ENCODE peak calls at places on chromosomes 3 and 15, in four cellular contexts. K, Q, Y and P are unnamed samples.

GRCh38 chr3:153291052-153291689 is 129.1 kb downstream of the RAP2B start:
- DNase-seq in K (no peak), Q (peak), Y (no peak), P (peak)

GRCh38 chr3:141341536-141341935 is 26.8 kb upstream of the ZBTB38 start:
- DNase-seq in Q (no peak), K (no peak), Y (no peak), P (no peak)

GRCh38 chr15:57393081-57393480 is 16.8 kb downstream of the CGNL1 start:
- DNase-seq in Y (no peak), K (no peak), Q (no peak), P (no peak)

GRCh38 chr15:100923902-100924301 is 4.7 kb downstream of the LRRK1 start:
- DNase-seq in K (no peak), Q (no peak), Y (no peak), P (no peak)

GRCh38 chr3:17039579-17039978 is 154.8 kb downstream of the PLCL2 start:
- DNase-seq in K (no peak), Q (no peak), Y (no peak), P (no peak)

GRCh38 chr3:63655519-63655918 is 3.0 kb downstream of the SNTN start:
- DNase-seq in Q (no peak), Y (no peak), K (no peak), P (no peak)

GRCh38 chr3:104397713-104398112 is 969.0 kb upstream of the ALCAM start:
- DNase-seq in Y (no peak), K (no peak), Q (no peak), P (no peak)

GRCh38 chr3:179323197-179323901 is 518 bp downstream of the ZNF639 start:
- DNase-seq in Y (peak), Q (peak), K (no peak), P (peak)

GRCh38 chr15:66921319-66921718 is 144.1 kb upstream of the SMAD3 start:
- DNase-seq in Q (no peak), K (no peak), Y (no peak), P (no peak)

GRCh38 chr3:126208618-126209256 is 28.4 kb upstream of the ALDH1L1 start:
- DNase-seq in Q (peak), Y (no peak), K (no peak), P (peak)

GRCh38 chr15:52790166-52790708 is at the start of gene ONECUT1:
- DNase-seq in Q (peak), Y (peak), K (no peak), P (peak)

GRCh38 chr3:15903164-15903563 is 105.4 kb upstream of the ANKRD28 start:
- DNase-seq in Q (no peak), Y (no peak), K (no peak), P (no peak)

GRCh38 chr15:82122754-82123400 is 77.1 kb upstream of the MEX3B start:
- DNase-seq in K (no peak), Q (no peak), Y (peak), P (no peak)

GRCh38 chr3:66386925-66387650 is 113.7 kb downstream of the LRIG1 start:
- DNase-seq in Q (no peak), K (peak), Y (no peak), P (no peak)

GRCh38 chr3:25056-25455 is 171.5 kb upstream of the CHL1 start:
- DNase-seq in K (no peak), Y (no peak), Q (no peak), P (no peak)

GRCh38 chr15:29401644-29402043 is 132.0 kb upstream of the NSMCE3 start:
- DNase-seq in Q (no peak), K (no peak), Y (no peak), P (no peak)

GRCh38 chr3:24521306-24522154 is 26.9 kb upstream of the THRB start:
- DNase-seq in K (no peak), Y (peak), Q (peak), P (peak)

GRCh38 chr3:133464573-133464972 is 64.7 kb downstream of the BFSP2 start:
- DNase-seq in K (no peak), Y (no peak), Q (no peak), P (no peak)

GRCh38 chr3:174208161-174208560 is 651.0 kb upstream of the NAALADL2 start:
- DNase-seq in Y (no peak), K (no peak), Q (no peak), P (no peak)

GRCh38 chr15:52137432-52138357 is 25.1 kb upstream of the BCL2L10 start:
- DNase-seq in K (no peak), Q (peak), Y (no peak), P (peak)

GRCh38 chr3:73010158-73010557 is 13.5 kb downstream of the PPP4R2 start:
- DNase-seq in K (no peak), Y (no peak), Q (no peak), P (no peak)

GRCh38 chr15:88187195-88187594 is 69.3 kb downstream of the NTRK3 start:
- DNase-seq in Y (no peak), K (no peak), Q (no peak), P (no peak)

GRCh38 chr15:98983333-98983732 is 24.3 kb downstream of the PGPEP1L start:
- DNase-seq in Y (peak), Q (no peak), K (no peak), P (peak)

GRCh38 chr3:145094355-145094941 is 1066.5 kb downstream of the PLOD2 start:
- DNase-seq in Q (no peak), Y (no peak), K (no peak), P (no peak)

GRCh38 chr15:40234783-40235182 is 4.1 kb upstream of the PAK6 start:
- DNase-seq in Q (no peak), Y (no peak), K (no peak), P (peak)

GRCh38 chr3:17088602-17089313 is 204.0 kb downstream of the PLCL2 start:
- DNase-seq in K (no peak), Q (no peak), Y (no peak), P (no peak)

GRCh38 chr15:72591361-72591760 is 63.1 kb upstream of the GOLGA6B start:
- DNase-seq in K (no peak), Y (no peak), Q (no peak), P (no peak)

GRCh38 chr15:43912208-43912607 is 85.4 kb downstream of the WDR76 start:
- DNase-seq in K (no peak), Y (no peak), Q (no peak), P (no peak)

GRCh38 chr15:31296304-31297220 is 30.1 kb upstream of the KLF13 start:
- DNase-seq in Y (no peak), K (no peak), Q (peak), P (no peak)

GRCh38 chr3:152595975-152596832 is 238.7 kb upstream of the P2RY1 start:
- DNase-seq in Q (peak), Y (no peak), K (peak), P (peak)

GRCh38 chr15:95469601-95470000 is 860.9 kb upstream of the NR2F2 start:
- DNase-seq in Y (no peak), Q (no peak), K (no peak), P (no peak)

GRCh38 chr3:81451611-81452010 is 309.8 kb downstream of the GBE1 start:
- DNase-seq in Y (no peak), K (no peak), Q (no peak), P (no peak)

GRCh38 chr15:96326551-96327154 is 3.8 kb upstream of the NR2F2 start:
- DNase-seq in K (no peak), Y (no peak), Q (no peak), P (peak)

GRCh38 chr15:53246404-53246803 is 456.3 kb upstream of the ONECUT1 start:
- DNase-seq in K (no peak), Q (no peak), Y (no peak), P (no peak)

GRCh38 chr15:63718590-63719035 is 115.1 kb downstream of the HERC1 start:
- DNase-seq in K (no peak), Y (no peak), Q (peak), P (no peak)

GRCh38 chr3:38554127-38554827 is 58.1 kb downstream of the EXOG start:
- DNase-seq in Y (no peak), K (no peak), Q (no peak), P (no peak)

GRCh38 chr3:52845157-52845556 is 10.3 kb upstream of the MUSTN1 start:
- DNase-seq in Q (peak), Y (no peak), K (no peak), P (no peak)

GRCh38 chr15:82830427-82831173 is 21.2 kb downstream of the WHAMM start:
- DNase-seq in Y (no peak), Q (no peak), K (no peak), P (no peak)

GRCh38 chr3:129063091-129063640 is 2.6 kb downstream of the GP9 start:
- DNase-seq in Y (no peak), Q (no peak), K (no peak), P (no peak)

DNA sequence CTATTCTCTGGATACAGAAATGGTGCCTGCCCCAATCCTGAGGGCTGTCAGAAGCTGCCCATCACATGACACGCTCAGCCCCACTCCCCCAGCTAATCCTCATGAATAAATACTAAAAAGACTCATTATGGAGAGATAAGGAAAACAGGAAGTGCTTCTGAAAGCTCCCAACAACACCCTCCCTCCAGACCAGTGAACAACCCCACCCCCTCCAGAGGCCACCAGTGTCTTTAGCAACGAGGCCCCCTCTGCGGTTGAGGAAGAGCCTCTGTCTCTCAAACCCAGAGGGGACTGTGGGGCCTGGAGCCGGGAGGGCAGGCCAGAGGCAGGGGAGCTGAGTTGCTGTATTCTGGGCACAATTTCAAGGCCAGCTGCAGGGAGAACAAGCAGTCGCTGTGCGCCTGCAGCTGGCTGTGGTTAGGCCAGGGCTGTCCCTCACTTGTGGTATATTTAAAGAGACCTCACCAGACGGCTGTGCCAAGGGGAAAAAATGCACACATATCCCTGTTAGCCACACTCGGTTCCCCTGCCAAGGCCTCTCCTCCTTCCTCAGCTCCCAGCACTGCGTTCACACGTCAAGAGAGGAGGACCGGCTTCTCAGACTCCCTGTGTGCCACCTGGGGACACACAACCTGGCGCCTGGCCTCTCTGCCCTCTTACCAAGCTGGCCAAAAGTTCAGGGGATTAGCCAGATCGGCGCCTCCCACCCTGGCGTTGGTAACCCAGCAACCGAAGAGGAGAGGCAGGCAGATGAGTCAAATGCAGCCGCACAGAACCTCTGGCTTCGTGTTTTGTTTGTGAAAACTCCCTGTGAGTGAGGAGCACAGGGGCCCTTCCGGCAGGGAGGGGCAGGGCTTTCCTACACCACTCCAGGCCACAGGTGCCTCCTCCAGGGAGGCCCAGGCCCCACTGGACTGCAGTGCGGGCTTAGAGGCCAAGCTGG is 101.2 kb upstream of the ETV5 start:
- DNase-seq in K (no peak), Y (peak), Q (peak), P (peak)
- TF ChIP-seq HDAC6 in K (no peak), Y (no peak), Q (no peak), P (no peak)

DNA sequence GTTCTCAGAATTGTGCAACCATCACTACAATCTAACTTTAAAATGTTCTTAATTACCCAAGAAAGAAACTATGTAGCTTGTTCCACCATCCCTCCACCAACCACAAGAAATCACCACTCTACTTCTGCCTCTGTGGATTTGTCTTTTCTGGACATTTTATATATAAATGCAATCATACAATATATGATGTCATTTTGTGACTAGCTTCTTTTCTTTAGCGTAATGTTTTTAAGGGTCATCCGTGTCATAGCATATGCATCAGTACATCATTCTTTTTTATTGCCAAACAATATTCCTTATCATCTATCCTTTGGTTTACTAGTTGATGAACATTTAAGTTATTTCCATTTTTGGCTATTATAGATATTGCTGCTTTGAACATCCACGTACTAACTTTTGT is 5.8 kb downstream of the ROBO2 start:
- DNase-seq in K (no peak), Y (no peak), Q (no peak), P (no peak)
- TF ChIP-seq EZH2 in K (no peak), Y (no peak), Q (no peak), P (no peak)

DNA sequence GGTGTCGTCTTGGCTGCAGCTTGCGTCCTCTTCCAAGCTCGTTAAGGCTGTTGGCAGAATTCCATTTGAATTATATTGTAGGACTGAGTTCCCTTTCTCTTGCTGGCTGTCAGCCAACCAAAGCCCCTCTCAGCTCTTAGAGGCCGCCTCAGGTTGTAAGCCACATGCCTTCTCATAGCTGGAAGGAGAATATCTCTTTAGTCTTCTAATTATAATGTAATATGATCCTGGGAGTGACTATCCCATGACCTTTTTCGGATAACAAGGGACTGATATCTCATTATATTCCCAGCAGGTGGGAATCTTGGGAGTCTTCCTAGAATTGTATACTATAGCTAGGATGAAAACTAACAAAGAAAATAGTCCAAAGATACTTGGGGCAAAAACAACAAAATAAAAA is 4.8 kb downstream of the SCG5 start:
- DNase-seq in Q (no peak), Y (no peak), K (no peak), P (no peak)
- TF ChIP-seq HDAC6 in Q (no peak), Y (no peak), K (no peak), P (no peak)

GRCh38 chr15:28096411-28096719 is 2.8 kb downstream of the OCA2 start:
- DNase-seq in K (no peak), Q (no peak), Y (no peak), P (no peak)

GRCh38 chr15:28093761-28094535 is 5.2 kb downstream of the OCA2 start:
- DNase-seq in Y (no peak), Q (no peak), K (no peak), P (no peak)

GRCh38 chr15:28097656-28098359 is 1.3 kb downstream of the OCA2 start:
- DNase-seq in Y (no peak), Q (no peak), K (no peak), P (no peak)

GRCh38 chr15:28096720-28097431 is 2.2 kb downstream of the OCA2 start:
- DNase-seq in K (no peak), Y (peak), Q (no peak), P (no peak)

GRCh38 chr15:28094732-28095521 is 4.2 kb downstream of the OCA2 start:
- DNase-seq in K (no peak), Q (no peak), Y (peak), P (no peak)
- TF ChIP-seq EZH2 in K (no peak), Q (no peak), Y (no peak), P (no peak)

GRCh38 chr15:58473720-58474119 is 41.9 kb downstream of the LIPC start:
- DNase-seq in K (peak), Y (no peak), Q (no peak), P (no peak)
- TF ChIP-seq HDAC6 in K (no peak), Y (no peak), Q (no peak), P (no peak)

GRCh38 chr15:70033109-70033508 is 64.6 kb downstream of the TLE3 start:
- DNase-seq in Y (no peak), Q (no peak), K (no peak), P (no peak)
- TF ChIP-seq EZH2 in Y (no peak), Q (no peak), K (no peak), P (no peak)

GRCh38 chr15:89335289-89336041 is 841 bp upstream of the POLG start:
- DNase-seq in K (no peak), Y (peak), Q (peak), P (peak)
- TF ChIP-seq HDAC6 in K (no peak), Y (no peak), Q (no peak), P (no peak)

GRCh38 chr3:8767667-8768363 is 1.6 kb downstream of the OXTR start:
- DNase-seq in Q (peak), K (no peak), Y (peak), P (no peak)
- TF ChIP-seq EZH2 in Q (no peak), K (no peak), Y (no peak), P (no peak)

GRCh38 chr15:67999320-68000100 is 54.6 kb upstream of the PIAS1 start:
- DNase-seq in K (no peak), Q (no peak), Y (no peak), P (no peak)
- TF ChIP-seq HDAC6 in K (no peak), Q (no peak), Y (no peak), P (no peak)